ENCODE peak calls at places on chromosome 1, in five cellular contexts. B is type B pancreatic cell, D is HFF-Myc, L is A549, S is cardiac fibroblast. R is an unnamed sample.

GRCh38 chr1:12040457-12041051 is 21.3 kb downstream of the MIIP start:
- DNase-seq in B (no peak), D (peak; percentile 65), L (peak; percentile 32), S (peak; percentile 85), R (no peak)

GRCh38 chr1:40450491-40451237 is 388 bp downstream of the ZFP69B start:
- DNase-seq in B (no peak), D (peak; percentile 52), L (peak; percentile 19), S (peak; percentile 49), R (no peak)

GRCh38 chr1:169729991-169730390 is 3.9 kb downstream of the SELE start:
- DNase-seq in B (no peak), D (no peak), L (no peak), S (no peak), R (no peak)

GRCh38 chr1:167746988-167747655 is 25.3 kb downstream of the MPZL1 start:
- DNase-seq in B (no peak), D (no peak), L (no peak), S (no peak), R (no peak)

GRCh38 chr1:81550753-81551152 is 250.0 kb upstream of the ADGRL2 start:
- DNase-seq in B (no peak), D (no peak), L (no peak), S (no peak), R (no peak)

GRCh38 chr1:165364432-165365133 is 8.1 kb upstream of the LMX1A start:
- DNase-seq in B (no peak), D (peak; percentile 54), L (no peak), S (no peak), R (peak; percentile 83)

GRCh38 chr1:9194024-9194423 is 40.5 kb upstream of the H6PD start:
- DNase-seq in B (no peak), D (no peak), L (peak; percentile 39), S (no peak), R (no peak)

GRCh38 chr1:167526659-167527383 is 8.5 kb upstream of the CD247 start:
- DNase-seq in B (no peak), D (no peak), L (no peak), S (no peak), R (no peak)

GRCh38 chr1:109248797-109249629 is at the start of gene CELSR2:
- DNase-seq in B (no peak), D (no peak), L (peak; percentile 56), S (peak; percentile 63), R (no peak)

GRCh38 chr1:205583461-205584130 is 48.2 kb downstream of the ELK4 start:
- DNase-seq in B (no peak), D (no peak), L (no peak), S (no peak), R (no peak)

GRCh38 chr1:205585835-205586785 is 45.7 kb downstream of the ELK4 start:
- DNase-seq in B (no peak), D (no peak), L (no peak), S (no peak), R (no peak)

GRCh38 chr1:205585169-205585834 is 46.5 kb downstream of the ELK4 start:
- DNase-seq in B (no peak), D (no peak), L (no peak), S (no peak), R (no peak)

GRCh38 chr1:205582471-205583291 is 49.1 kb downstream of the ELK4 start:
- DNase-seq in B (no peak), D (no peak), L (no peak), S (peak; percentile 15), R (no peak)

GRCh38 chr1:205584732-205585131 is 47.1 kb downstream of the ELK4 start:
- DNase-seq in B (no peak), D (no peak), L (no peak), S (no peak), R (no peak)
- TF ChIP-seq CTCF in B (peak; percentile 62), D (peak; percentile 53), L (peak; percentile 23), S (peak; percentile 43), R (peak; percentile 23)

GRCh38 chr1:10456079-10456478 is 6.2 kb downstream of the CORT start:
- DNase-seq in B (no peak), D (no peak), L (no peak), S (no peak), R (no peak)
- TF ChIP-seq CTCF in B (no peak), D (no peak), L (no peak), S (no peak), R (no peak)

GRCh38 chr1:15137807-15138206 is 15.7 kb upstream of the TMEM51 start:
- DNase-seq in B (no peak), D (no peak), L (no peak), S (no peak), R (no peak)

GRCh38 chr1:15139654-15140350 is 13.7 kb upstream of the TMEM51 start:
- DNase-seq in B (no peak), D (no peak), L (no peak), S (no peak), R (no peak)

GRCh38 chr1:15145327-15145726 is 8.2 kb upstream of the TMEM51 start:
- DNase-seq in B (no peak), D (no peak), L (no peak), S (no peak), R (no peak)

GRCh38 chr1:15146142-15146541 is 7.4 kb upstream of the TMEM51 start:
- DNase-seq in B (no peak), D (no peak), L (no peak), S (no peak), R (no peak)

GRCh38 chr1:15141933-15142647 is 11.5 kb upstream of the TMEM51 start:
- DNase-seq in B (no peak), D (peak; percentile 72), L (no peak), S (peak; percentile 70), R (no peak)
- TF ChIP-seq CTCF in B (peak; percentile 33), D (no peak), L (no peak), S (no peak), R (no peak)

DNA sequence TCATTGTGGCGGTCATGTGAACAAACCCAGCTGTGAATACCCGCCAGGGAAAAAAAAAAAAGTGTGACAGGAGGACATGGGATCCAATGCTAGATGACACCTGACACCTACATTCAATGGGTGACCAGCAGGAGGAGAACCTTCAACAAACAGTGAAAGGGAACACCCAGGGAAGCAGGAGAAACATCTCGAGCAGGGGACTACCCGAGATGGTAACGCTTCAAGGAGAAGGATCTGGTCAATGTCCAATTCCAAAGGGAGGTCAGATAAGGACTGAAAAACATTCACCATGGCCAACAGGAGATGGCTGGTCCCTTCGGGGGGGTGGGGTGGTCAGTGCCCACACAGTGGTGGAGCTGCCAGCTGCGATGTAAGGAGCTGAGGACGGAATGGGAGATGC is 46.3 kb downstream of the PTPN14 start:
- DNase-seq in B (no peak), D (no peak), L (peak; percentile 17), S (no peak), R (no peak)
- TF ChIP-seq CTCF in B (no peak), D (no peak), L (no peak), S (no peak), R (no peak)

GRCh38 chr1:29689372-29690030 is 453.2 kb downstream of the PTPRU start:
- DNase-seq in B (peak; percentile 49), D (no peak), L (no peak), S (no peak), R (peak; percentile 82)
- TF ChIP-seq CTCF in B (no peak), D (no peak), L (no peak), S (no peak), R (peak; percentile 5)

DNA sequence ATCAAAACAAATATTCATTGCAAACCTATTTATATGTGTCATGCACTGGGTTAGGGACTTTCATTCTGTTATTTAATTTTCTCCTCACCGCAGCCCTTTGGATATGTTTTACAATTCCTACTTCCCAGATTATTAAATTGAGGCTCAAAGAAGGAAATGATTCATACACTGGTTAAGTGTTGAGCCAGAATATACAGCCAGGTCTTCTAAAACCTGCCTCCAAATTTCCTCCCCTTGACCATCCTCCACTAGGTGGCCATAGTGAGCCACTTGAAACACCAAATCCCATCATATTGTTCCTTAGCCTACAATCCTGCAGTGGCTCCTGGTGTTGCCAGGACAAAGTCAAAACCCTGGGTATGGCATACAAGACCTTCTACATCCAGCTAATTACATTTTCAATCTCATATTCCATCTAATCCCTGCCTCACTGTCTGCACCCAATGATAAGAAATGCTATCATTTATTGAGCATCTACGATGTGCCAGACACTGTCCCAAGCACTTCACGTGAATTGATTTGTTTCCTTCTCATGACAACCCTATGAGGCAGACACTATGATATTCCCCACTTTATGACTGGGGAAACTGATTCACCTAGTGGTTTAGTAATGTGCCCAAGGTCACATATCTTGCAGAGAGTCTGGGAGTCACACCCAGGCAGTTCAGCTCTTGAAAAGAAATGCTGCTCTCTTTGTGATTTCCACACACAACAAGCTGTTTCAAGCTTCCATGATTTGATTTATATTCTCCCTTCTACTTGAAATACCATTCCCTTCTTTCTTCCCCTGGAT is 23.6 kb upstream of the KIRREL1 start:
- DNase-seq in B (no peak), D (peak; percentile 90), L (peak; percentile 72), S (peak; percentile 92), R (no peak)
- TF ChIP-seq CTCF in B (peak; percentile 92), D (peak; percentile 97), L (peak; percentile 85), S (peak; percentile 88), R (peak; percentile 87)

GRCh38 chr1:246508897-246509688 is 2.0 kb upstream of the SMYD3 start:
- DNase-seq in B (no peak), D (no peak), L (peak; percentile 19), S (no peak), R (peak; percentile 76)
- TF ChIP-seq CTCF in B (no peak), D (no peak), L (no peak), S (no peak), R (no peak)

GRCh38 chr1:159835862-159836518 is 9.3 kb downstream of the SLAMF8 start:
- DNase-seq in B (no peak), D (no peak), L (no peak), S (no peak), R (no peak)
- TF ChIP-seq CTCF in B (peak; percentile 21), D (no peak), L (peak; percentile 20), S (peak; percentile 21), R (no peak)